ENCODE peak calls at places on chromosomes 3 and 15, in four cellular contexts. D is GM12878, K is WTC11, A is HepG2. Z is an unnamed sample.

GRCh38 chr3:87607234-87607633 is 330.9 kb upstream of the POU1F1 start:
- DNase-seq in A (no peak), D (no peak), K (no peak), Z (no peak)

GRCh38 chr15:49895337-49896223 is 223.5 kb downstream of the ATP8B4 start:
- DNase-seq in K (no peak), A (no peak), D (no peak), Z (no peak)

GRCh38 chr3:64214002-64214696 is 11.1 kb downstream of the PRICKLE2 start:
- DNase-seq in A (no peak), D (no peak), K (no peak), Z (no peak)

GRCh38 chr3:40044487-40044886 is 235.1 kb downstream of the MYRIP start:
- DNase-seq in D (no peak), K (no peak), A (no peak), Z (no peak)

GRCh38 chr15:81239190-81239589 is 42.5 kb downstream of the IL16 start:
- DNase-seq in K (no peak), A (no peak), D (no peak), Z (no peak)

GRCh38 chr3:72176537-72177041 is 391.6 kb upstream of the PROK2 start:
- DNase-seq in K (no peak), A (no peak), D (peak), Z (no peak)

GRCh38 chr3:37593796-37594195 is 267.9 kb upstream of the CTDSPL start:
- DNase-seq in D (no peak), A (no peak), K (no peak), Z (no peak)

GRCh38 chr15:90190606-90191343 is 10.4 kb upstream of the SEMA4B start:
- DNase-seq in D (no peak), A (no peak), K (no peak), Z (peak)

GRCh38 chr15:39344662-39345141 is 236.2 kb upstream of the THBS1 start:
- DNase-seq in A (peak), K (no peak), D (no peak), Z (no peak)

GRCh38 chr3:58639001-58639400 is 27.6 kb downstream of the FAM3D start:
- DNase-seq in A (no peak), D (no peak), K (no peak), Z (no peak)

GRCh38 chr3:179750720-179751328 is 98.0 kb downstream of the USP13 start:
- DNase-seq in A (peak), K (no peak), D (no peak), Z (peak)

GRCh38 chr3:167882057-167882667 is 146.6 kb downstream of the SERPINI1 start:
- DNase-seq in K (no peak), A (peak), D (no peak), Z (peak)
- TF ChIP-seq NR2C2 in K (no peak), A (no peak), D (no peak), Z (no peak)

GRCh38 chr3:66344846-66345578 is 124.2 kb downstream of the SLC25A26 start:
- DNase-seq in D (no peak), K (no peak), A (no peak), Z (no peak)
- TF ChIP-seq NR2C2 in D (no peak), K (no peak), A (no peak), Z (no peak)

GRCh38 chr15:69093127-69093526 is 67.3 kb upstream of the GLCE start:
- DNase-seq in D (no peak), A (no peak), K (peak), Z (peak)
- TF ChIP-seq NR2C2 in D (no peak), A (no peak), K (no peak), Z (no peak)

GRCh38 chr3:133797396-133798105 is 8.1 kb upstream of the SRPRB start:
- DNase-seq in D (no peak), A (no peak), K (no peak), Z (no peak)

GRCh38 chr3:133792171-133792763 is 13.3 kb upstream of the SRPRB start:
- DNase-seq in K (no peak), A (no peak), D (no peak), Z (no peak)
- TF ChIP-seq NR2C2 in K (no peak), A (no peak), D (no peak), Z (no peak)

GRCh38 chr3:44227622-44228021 is 14.1 kb upstream of the TOPAZ1 start:
- DNase-seq in A (no peak), K (no peak), D (no peak), Z (no peak)
- TF ChIP-seq NR2C2 in A (no peak), K (no peak), D (no peak), Z (no peak)

GRCh38 chr15:99421758-99422157 is 144.0 kb upstream of the MEF2A start:
- DNase-seq in D (no peak), A (no peak), K (no peak), Z (no peak)

GRCh38 chr15:99424131-99424571 is 141.6 kb upstream of the MEF2A start:
- DNase-seq in A (no peak), K (no peak), D (no peak), Z (no peak)

GRCh38 chr15:99424978-99425665 is 140.7 kb upstream of the MEF2A start:
- DNase-seq in D (no peak), A (peak), K (no peak), Z (no peak)

GRCh38 chr15:99423186-99424130 is 142.3 kb upstream of the MEF2A start:
- DNase-seq in K (no peak), D (no peak), A (no peak), Z (no peak)

GRCh38 chr15:99421172-99421656 is 144.6 kb upstream of the MEF2A start:
- DNase-seq in A (peak), D (no peak), K (peak), Z (no peak)
- TF ChIP-seq NR2C2 in A (peak), D (no peak), K (no peak), Z (no peak)

GRCh38 chr3:99418209-99418635 is 220.2 kb upstream of the COL8A1 start:
- DNase-seq in D (peak), A (no peak), K (no peak), Z (no peak)
- TF ChIP-seq NR2C2 in D (no peak), A (no peak), K (no peak), Z (no peak)